ENCODE peak calls at places on chromosomes 7 and 10, in four cellular contexts. R is HepG2, V is HCT116, F is GM12878. A is an unnamed sample.

GRCh38 chr10:72016608-72017310 is 52.6 kb downstream of the CHST3 start:
- DNase-seq in R (no peak), V (no peak), F (no peak), A (no peak)

GRCh38 chr10:5534880-5535856 is 10.4 kb downstream of the CALML3 start:
- DNase-seq in R (peak; percentile 73), V (no peak), F (no peak), A (no peak)

GRCh38 chr7:111676811-111677210 is 114.5 kb upstream of the IMMP2L start:
- DNase-seq in R (no peak), V (no peak), F (no peak), A (no peak)

GRCh38 chr10:42975558-42976352 is 101.1 kb upstream of the RET start:
- DNase-seq in R (peak; percentile 20), V (peak; percentile 15), F (no peak), A (no peak)

GRCh38 chr10:128091636-128092210 is 34.5 kb downstream of the MKI67 start:
- DNase-seq in R (no peak), V (no peak), F (no peak), A (no peak)

GRCh38 chr10:63637833-63638443 is 116.7 kb downstream of the REEP3 start:
- DNase-seq in R (no peak), V (no peak), F (no peak), A (no peak)

GRCh38 chr10:76122056-76122455 is 690.6 kb downstream of the LRMDA start:
- DNase-seq in R (no peak), V (no peak), F (no peak), A (no peak)

GRCh38 chr10:48937796-48938195 is 1.8 kb downstream of the LRRC18 start:
- DNase-seq in R (no peak), V (no peak), F (no peak), A (no peak)

GRCh38 chr7:25727876-25728275 is 424.1 kb upstream of the NFE2L3 start:
- DNase-seq in R (no peak), V (no peak), F (no peak), A (no peak)

GRCh38 chr10:12909836-12910185 is 91.7 kb downstream of the CCDC3 start:
- DNase-seq in R (no peak), V (no peak), F (no peak), A (no peak)

GRCh38 chr10:809671-810350 is 120.3 kb upstream of the DIP2C start:
- DNase-seq in R (no peak), V (no peak), F (no peak), A (no peak)

GRCh38 chr7:43105521-43106120 is 6.8 kb upstream of the HECW1 start:
- DNase-seq in R (no peak), V (no peak), F (no peak), A (no peak)

GRCh38 chr7:19984231-19984632 is 210.8 kb upstream of the TMEM196 start:
- DNase-seq in R (no peak), V (no peak), F (no peak), A (no peak)

GRCh38 chr10:102628451-102628911 is 15.8 kb upstream of the TRIM8 start:
- DNase-seq in R (no peak), V (no peak), F (no peak), A (no peak)

GRCh38 chr10:95485445-95485844 is 75.7 kb downstream of the SORBS1 start:
- DNase-seq in R (peak; percentile 24), V (no peak), F (no peak), A (no peak)

GRCh38 chr7:69395072-69395714 is 203.1 kb upstream of the AUTS2 start:
- DNase-seq in R (no peak), V (no peak), F (no peak), A (peak; percentile 50)

GRCh38 chr10:36026081-36026480 is 384.0 kb upstream of the FZD8 start:
- DNase-seq in R (no peak), V (no peak), F (no peak), A (no peak)

GRCh38 chr7:103524042-103524907 is 78.3 kb upstream of the SLC26A5 start:
- DNase-seq in R (peak; percentile 3), V (peak; percentile 12), F (no peak), A (peak; percentile 5)

GRCh38 chr10:117260094-117260493 is 19.2 kb downstream of the SLC18A2 start:
- DNase-seq in R (no peak), V (no peak), F (no peak), A (no peak)

GRCh38 chr7:34991938-34992840 is 45.1 kb downstream of the DPY19L1 start:
- DNase-seq in R (no peak), V (peak; percentile 39), F (peak; percentile 23), A (no peak)

GRCh38 chr7:26863504-26864308 is 684 bp downstream of the SKAP2 start:
- DNase-seq in R (peak; percentile 12), V (peak; percentile 18), F (peak; percentile 37), A (peak; percentile 15)

GRCh38 chr10:8279598-8279997 is 225.1 kb downstream of the GATA3 start:
- DNase-seq in R (peak; percentile 5), V (no peak), F (no peak), A (no peak)

GRCh38 chr7:48426966-48427555 is 255.8 kb downstream of the ABCA13 start:
- DNase-seq in R (no peak), V (no peak), F (no peak), A (no peak)

GRCh38 chr7:123004931-123005330 is 9.4 kb upstream of the TAS2R16 start:
- DNase-seq in R (no peak), V (no peak), F (no peak), A (no peak)

GRCh38 chr7:25665346-25665745 is 437.1 kb upstream of the NPVF start:
- DNase-seq in R (no peak), V (no peak), F (no peak), A (no peak)

GRCh38 chr10:5526691-5527331 is 2.0 kb downstream of the CALML3 start:
- DNase-seq in R (no peak), V (no peak), F (no peak), A (no peak)

GRCh38 chr10:12394236-12395033 is 45.1 kb downstream of the CAMK1D start:
- DNase-seq in R (no peak), V (no peak), F (no peak), A (no peak)

GRCh38 chr7:33964417-33965115 is 59.2 kb downstream of the BMPER start:
- DNase-seq in R (no peak), V (no peak), F (no peak), A (no peak)

GRCh38 chr7:19519443-19519977 is 189.3 kb downstream of the POLR1F start:
- DNase-seq in R (no peak), V (no peak), F (no peak), A (no peak)

GRCh38 chr10:72087392-72087968 is 871 bp downstream of the SPOCK2 start:
- DNase-seq in R (no peak), V (no peak), F (no peak), A (no peak)

GRCh38 chr7:45921699-45922519 is 837 bp upstream of the IGFBP3 start:
- DNase-seq in R (peak; percentile 34), V (peak; percentile 44), F (no peak), A (peak; percentile 84)

GRCh38 chr10:8183241-8183704 is 128.8 kb downstream of the GATA3 start:
- DNase-seq in R (no peak), V (no peak), F (peak; percentile 45), A (no peak)

GRCh38 chr7:83452256-83452655 is 196.7 kb downstream of the SEMA3E start:
- DNase-seq in R (no peak), V (no peak), F (no peak), A (no peak)

GRCh38 chr7:138459300-138460175 is 521 bp upstream of the TRIM24 start:
- DNase-seq in R (peak; percentile 96), V (peak; percentile 96), F (peak; percentile 92), A (peak; percentile 97)

GRCh38 chr10:34861293-34862004 is 46.4 kb upstream of the PARD3 start:
- DNase-seq in R (peak; percentile 27), V (no peak), F (no peak), A (no peak)

GRCh38 chr10:80204801-80205477 is 398 bp downstream of the ANXA11 start:
- DNase-seq in R (no peak), V (no peak), F (no peak), A (no peak)

GRCh38 chr10:44752451-44753441 is 158.4 kb upstream of the TMEM72 start:
- DNase-seq in R (no peak), V (no peak), F (no peak), A (no peak)

GRCh38 chr7:54813398-54813797 is 54.4 kb upstream of the SEC61G start:
- DNase-seq in R (no peak), V (no peak), F (no peak), A (no peak)

GRCh38 chr7:54812747-54813146 is 53.7 kb upstream of the SEC61G start:
- DNase-seq in R (no peak), V (no peak), F (no peak), A (no peak)

GRCh38 chr7:54811016-54811924 is 52.3 kb upstream of the SEC61G start:
- DNase-seq in R (no peak), V (no peak), F (no peak), A (no peak)

GRCh38 chr7:54811925-54812264 is 52.9 kb upstream of the SEC61G start:
- DNase-seq in R (no peak), V (no peak), F (no peak), A (no peak)

GRCh38 chr7:54810401-54810800 is 51.4 kb upstream of the SEC61G start:
- DNase-seq in R (no peak), V (no peak), F (no peak), A (no peak)
- H3K27me3 ChIP-seq in R (no peaks in the 10 kb centered on the region), V (no peaks in the 10 kb centered on the region), F (no peaks in the 10 kb centered on the region), A (no peaks in the 10 kb centered on the region)

GRCh38 chr7:156566812-156567549 is 73.6 kb upstream of the RNF32 start:
- DNase-seq in R (no peak), V (no peak), F (no peak), A (no peak)
- TF ChIP-seq YY1 in R (no peak), V (no peak), F (no peak), A (no peak)

GRCh38 chr7:92643821-92644220 is 53.6 kb upstream of the FAM133B start:
- DNase-seq in R (no peak), V (no peak), F (no peak), A (no peak)
- H3K4me1 ChIP-seq in R (no peaks in the 10 kb centered on the region), V (peaks cover 9% of the 10 kb centered on the region), F (peaks cover 38% of the 10 kb centered on the region), A (no peaks in the 10 kb centered on the region)

DNA sequence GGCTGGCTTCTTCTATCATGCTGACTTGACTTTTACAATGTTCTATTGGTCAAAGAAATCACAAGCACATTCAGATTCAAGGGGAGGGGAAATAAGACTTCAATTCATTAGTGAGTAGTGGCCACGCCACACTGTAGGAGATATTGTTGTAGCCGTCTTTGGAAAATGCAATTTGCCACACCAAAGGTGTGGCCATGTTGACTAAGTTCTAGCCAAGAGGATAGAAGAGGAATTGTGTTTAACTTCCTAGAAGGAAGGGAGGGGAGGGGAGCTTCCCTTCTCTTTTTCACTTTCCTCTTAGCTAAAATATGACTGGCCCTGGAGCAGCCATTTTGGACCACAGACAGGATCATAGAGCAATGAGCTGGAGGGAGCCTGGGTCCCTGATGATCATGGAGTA is 3.4 kb upstream of the PRKAR2B start:
- DNase-seq in R (no peak), V (no peak), F (no peak), A (no peak)
- H3K27me3 ChIP-seq in R (peaks cover 3% of the 10 kb centered on the region), V (no peaks in the 10 kb centered on the region), F (peaks cover 4% of the 10 kb centered on the region), A (peaks cover 13% of the 10 kb centered on the region)

A was measured in NT2/D1.